ENCODE peak calls at places on chromosome 20, in five cellular contexts. V is HepG2, Q is GM12878, Y is SK-N-SH, X is K562. D is an unnamed sample.
A peak's percentile ranks its signal among the peaks of the same experiment; 100 is the strongest.

GRCh38 chr20:25323486-25324246 is 67.0 kb downstream of the ABHD12 start:
- DNase-seq in V (no peak), Q (no peak), Y (no peak), X (no peak), D (no peak)

GRCh38 chr20:1809121-1809520 is 86.1 kb upstream of the SIRPA start:
- DNase-seq in V (peak; percentile 32), Q (no peak), Y (no peak), X (no peak), D (peak; percentile 92)

GRCh38 chr20:33713865-33714367 is 6.2 kb downstream of the PXMP4 start:
- DNase-seq in V (no peak), Q (no peak), Y (no peak), X (no peak), D (no peak)

GRCh38 chr20:43925786-43926185 is 11.1 kb downstream of the TOX2 start:
- DNase-seq in V (no peak), Q (no peak), Y (peak; percentile 67), X (no peak), D (peak; percentile 58)

GRCh38 chr20:55174635-55175034 is 699.2 kb downstream of the DOK5 start:
- DNase-seq in V (no peak), Q (no peak), Y (no peak), X (no peak), D (no peak)

GRCh38 chr20:58251979-58252591 is 23.6 kb upstream of the ANKRD60 start:
- DNase-seq in V (peak; percentile 88), Q (no peak), Y (no peak), X (peak; percentile 85), D (peak; percentile 96)

GRCh38 chr20:32742322-32743236 is 688 bp downstream of the COMMD7 start:
- DNase-seq in V (no peak), Q (no peak), Y (peak; percentile 39), X (no peak), D (no peak)

GRCh38 chr20:47252879-47253307 is 103.6 kb downstream of the ZMYND8 start:
- DNase-seq in V (no peak), Q (no peak), Y (no peak), X (no peak), D (no peak)

GRCh38 chr20:10047427-10047826 is 12.6 kb downstream of the ANKEF1 start:
- DNase-seq in V (peak; percentile 39), Q (no peak), Y (peak; percentile 27), X (peak; percentile 16), D (peak; percentile 1)

GRCh38 chr20:8018928-8019177 is 708 bp downstream of the TMX4 start:
- DNase-seq in V (no peak), Q (peak; percentile 45), Y (no peak), X (no peak), D (peak; percentile 15)

GRCh38 chr20:44979090-44979621 is 12.8 kb downstream of the STK4 start:
- DNase-seq in V (no peak), Q (peak; percentile 82), Y (no peak), X (peak; percentile 65), D (peak; percentile 61)

GRCh38 chr20:36273414-36274247 is 32.5 kb upstream of the DLGAP4 start:
- DNase-seq in V (no peak), Q (no peak), Y (peak; percentile 51), X (peak; percentile 38), D (peak; percentile 16)
- TF ChIP-seq MXI1 in V (no peak), Q (no peak), Y (no peak), X (no peak), D (no peak)

GRCh38 chr20:59988141-59988540 is 29.9 kb downstream of the CDH26 start:
- DNase-seq in V (no peak), Q (no peak), Y (no peak), X (no peak), D (peak; percentile 11)

GRCh38 chr20:59984551-59984950 is 26.3 kb downstream of the CDH26 start:
- DNase-seq in V (no peak), Q (no peak), Y (no peak), X (no peak), D (no peak)

GRCh38 chr20:59987135-59987534 is 28.9 kb downstream of the CDH26 start:
- DNase-seq in V (no peak), Q (no peak), Y (no peak), X (no peak), D (no peak)

GRCh38 chr20:59985864-59986263 is 27.6 kb downstream of the CDH26 start:
- DNase-seq in V (no peak), Q (no peak), Y (no peak), X (peak; percentile 13), D (no peak)
- TF ChIP-seq MXI1 in V (no peak), Q (no peak), Y (no peak), X (no peak), D (no peak)

GRCh38 chr20:38452880-38453624 is 17.9 kb upstream of the SNHG17 start:
- DNase-seq in V (no peak), Q (no peak), Y (no peak), X (peak; percentile 93), D (peak; percentile 74)

GRCh38 chr20:38453941-38454340 is 18.7 kb upstream of the RALGAPB start:
- DNase-seq in V (no peak), Q (peak; percentile 57), Y (no peak), X (no peak), D (no peak)

GRCh38 chr20:38454556-38455473 is 17.8 kb upstream of the RALGAPB start:
- DNase-seq in V (no peak), Q (no peak), Y (no peak), X (peak; percentile 47), D (no peak)

GRCh38 chr20:38460040-38460623 is 12.5 kb upstream of the RALGAPB start:
- DNase-seq in V (peak; percentile 92), Q (no peak), Y (peak; percentile 57), X (peak; percentile 80), D (peak; percentile 81)

GRCh38 chr20:38458314-38458713 is 14.3 kb upstream of the RALGAPB start:
- DNase-seq in V (no peak), Q (no peak), Y (no peak), X (no peak), D (no peak)
- TF ChIP-seq MXI1 in V (no peak), Q (no peak), Y (no peak), X (no peak), D (no peak)

GRCh38 chr20:404088-404487 is 4.0 kb upstream of the RBCK1 start:
- DNase-seq in V (no peak), Q (no peak), Y (no peak), X (no peak), D (no peak)
- TF ChIP-seq MXI1 in V (no peak), Q (no peak), Y (no peak), X (no peak), D (no peak)

GRCh38 chr20:38358500-38358998 is 12.3 kb downstream of the LBP start:
- DNase-seq in V (no peak), Q (no peak), Y (no peak), X (no peak), D (no peak)

GRCh38 chr20:38354227-38354626 is 7.9 kb downstream of the LBP start:
- DNase-seq in V (no peak), Q (no peak), Y (no peak), X (no peak), D (no peak)

GRCh38 chr20:38357653-38358207 is 11.4 kb downstream of the LBP start:
- DNase-seq in V (no peak), Q (no peak), Y (no peak), X (peak; percentile 86), D (peak; percentile 15)

GRCh38 chr20:38353298-38353697 is 7.0 kb downstream of the LBP start:
- DNase-seq in V (no peak), Q (no peak), Y (no peak), X (no peak), D (peak; percentile 18)

DNA sequence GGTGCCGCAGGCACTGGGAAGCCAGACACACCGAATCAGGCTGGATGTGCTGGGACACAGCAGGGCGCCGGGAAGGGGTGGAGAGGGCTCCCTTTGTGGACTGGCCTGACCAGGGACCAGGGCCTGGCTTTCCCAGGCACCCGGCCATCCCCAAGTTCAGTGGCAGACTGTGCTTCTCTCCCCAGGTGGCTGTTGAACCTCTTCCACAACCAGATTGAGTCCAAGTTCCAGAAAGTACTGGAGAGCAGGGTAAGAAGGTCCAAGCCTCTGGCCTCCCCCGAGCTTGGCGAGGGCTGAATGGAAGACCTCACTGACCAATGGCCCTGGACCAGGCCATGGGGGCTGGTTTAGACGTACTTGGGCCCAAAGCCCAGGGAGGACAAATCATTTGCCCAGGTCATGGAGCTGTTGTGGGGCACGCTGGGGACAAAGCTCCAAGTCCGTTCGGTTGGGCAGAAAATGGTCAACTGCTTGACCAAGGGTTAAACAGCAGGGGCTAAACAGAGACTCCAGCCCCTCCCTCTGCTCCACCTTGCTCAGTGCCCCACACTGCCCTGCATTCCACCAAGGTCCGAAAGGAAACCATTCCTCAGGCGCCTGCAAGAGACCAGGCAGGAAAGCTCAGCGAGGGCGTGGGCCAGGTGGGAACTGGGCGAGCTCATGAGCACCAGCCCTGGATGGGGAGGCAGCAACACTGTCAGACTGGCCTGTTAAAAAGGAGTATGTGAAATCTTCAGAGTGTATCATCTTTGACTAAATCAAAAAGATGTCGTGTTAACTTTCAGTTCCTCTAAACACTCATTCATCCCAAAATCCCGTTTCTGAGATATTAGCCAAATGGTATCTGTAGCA is 9.1 kb downstream of the LBP start:
- DNase-seq in V (no peak), Q (no peak), Y (no peak), X (no peak), D (no peak)
- TF ChIP-seq MXI1 in V (no peak), Q (no peak), Y (no peak), X (no peak), D (no peak)

GRCh38 chr20:57031867-57032355 is 234.5 kb downstream of the BMP7 start:
- DNase-seq in V (no peak), Q (no peak), Y (no peak), X (no peak), D (no peak)
- TF ChIP-seq MXI1 in V (no peak), Q (no peak), Y (no peak), X (no peak), D (no peak)

DNA sequence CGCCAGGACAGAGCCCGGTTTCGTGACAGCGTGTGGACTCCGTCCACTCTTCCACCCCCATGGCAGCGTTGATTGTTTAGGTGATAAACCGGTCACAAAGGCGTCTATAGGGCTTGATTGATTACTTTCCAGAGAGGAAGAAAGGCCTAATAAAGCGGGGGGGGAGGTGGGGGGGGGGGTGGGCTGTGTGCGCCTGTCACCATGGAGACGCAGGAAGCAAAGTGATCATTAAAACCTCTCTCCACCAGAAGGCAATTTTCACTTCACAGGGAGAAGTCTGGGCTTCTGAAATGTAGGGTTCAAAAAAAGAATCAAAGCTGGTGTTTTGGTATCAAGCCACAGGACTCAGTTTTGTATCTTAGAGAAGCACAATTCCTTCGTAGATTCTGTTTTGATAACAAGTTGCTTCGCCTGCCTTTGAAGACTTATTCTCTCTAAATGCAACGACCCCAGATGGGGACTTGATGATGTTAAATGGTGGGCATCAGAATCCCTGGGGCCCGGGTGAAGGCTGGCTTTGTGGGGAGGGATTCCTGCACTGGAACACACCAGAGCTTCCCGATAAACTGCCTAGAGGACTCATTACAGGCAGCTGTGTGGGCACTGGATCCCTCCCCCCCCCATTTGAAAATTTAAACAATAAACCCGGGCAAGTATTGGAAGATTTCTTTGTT is 1.5 kb downstream of the PHACTR3 start:
- DNase-seq in V (no peak), Q (no peak), Y (peak; percentile 66), X (no peak), D (no peak)
- TF ChIP-seq MXI1 in V (no peak), Q (no peak), Y (no peak), X (no peak), D (no peak)